ENCODE peak calls at places on chromosome 4, in five cellular contexts. S is anterior cingulate cortex; O is activated naive CD8-positive, alpha-beta T cell treated with anti-CD3 and anti-CD28 coated beads, Interleukin-2, amount 50 U/mL, for 24 hours; J is stimulated activated CD8-positive, alpha-beta memory T cell treated with anti-CD3 and anti-CD28 coated beads, Interleukin-7, amount 100 ng/mL, for 24 hours; P is MV-4-11. T is an unnamed sample.

GRCh38 chr4:98657531-98658286 is 702 bp downstream of the TSPAN5 start:
- DNase-seq in S (peak; percentile 57), O (peak; percentile 55), J (peak; percentile 6), P (no peak), T (peak; percentile 78)

GRCh38 chr4:6371271-6371670 is 101.1 kb downstream of the PPP2R2C start:
- DNase-seq in S (no peak), O (no peak), J (no peak), P (no peak), T (no peak)

GRCh38 chr4:102625232-102625930 is 124.2 kb downstream of the NFKB1 start:
- DNase-seq in S (no peak), O (peak; percentile 65), J (no peak), P (peak; percentile 50), T (peak; percentile 13)

GRCh38 chr4:158938462-158939044 is 164.3 kb upstream of the RAPGEF2 start:
- DNase-seq in S (no peak), O (no peak), J (no peak), P (no peak), T (peak; percentile 91)

GRCh38 chr4:21697583-21697982 is 251.0 kb downstream of the KCNIP4 start:
- DNase-seq in S (no peak), O (no peak), J (no peak), P (no peak), T (no peak)

GRCh38 chr4:169351860-169352259 is 81.1 kb upstream of the SH3RF1 start:
- DNase-seq in S (no peak), O (no peak), J (no peak), P (no peak), T (peak; percentile 20)

GRCh38 chr4:7132249-7132648 is 60.1 kb upstream of the SORCS2 start:
- DNase-seq in S (no peak), O (no peak), J (no peak), P (no peak), T (no peak)

GRCh38 chr4:21012851-21013331 is 312.6 kb downstream of the PACRGL start:
- DNase-seq in S (no peak), O (no peak), J (no peak), P (no peak), T (no peak)

GRCh38 chr4:1318488-1319213 is 28.4 kb upstream of the UVSSA start:
- DNase-seq in S (no peak), O (peak; percentile 46), J (no peak), P (no peak), T (no peak)

GRCh38 chr4:77089880-77090279 is 14.1 kb upstream of the CCNI start:
- DNase-seq in S (no peak), O (no peak), J (no peak), P (no peak), T (no peak)

GRCh38 chr4:7842384-7843279 is 97.0 kb downstream of the AFAP1 start:
- DNase-seq in S (no peak), O (no peak), J (no peak), P (no peak), T (no peak)

GRCh38 chr4:31467781-31468180 is 747.6 kb downstream of the PCDH7 start:
- DNase-seq in S (no peak), O (no peak), J (no peak), P (no peak), T (no peak)

GRCh38 chr4:107800686-107801085 is 24.0 kb upstream of the SGMS2 start:
- DNase-seq in S (no peak), O (no peak), J (no peak), P (peak; percentile 16), T (no peak)

GRCh38 chr4:173794662-173795061 is 264.6 kb upstream of the HAND2 start:
- DNase-seq in S (no peak), O (no peak), J (no peak), P (peak; percentile 55), T (no peak)

GRCh38 chr4:71941001-71941400 is 90.8 kb upstream of the NPFFR2 start:
- DNase-seq in S (no peak), O (no peak), J (no peak), P (no peak), T (no peak)

GRCh38 chr4:14865804-14866203 is 136.5 kb upstream of the CPEB2 start:
- DNase-seq in S (no peak), O (no peak), J (no peak), P (no peak), T (no peak)

GRCh38 chr4:107818301-107818910 is 6.3 kb upstream of the SGMS2 start:
- DNase-seq in S (no peak), O (no peak), J (no peak), P (peak; percentile 68), T (no peak)

GRCh38 chr4:89799071-89799470 is 37.9 kb downstream of the SNCA start:
- DNase-seq in S (no peak), O (no peak), J (no peak), P (no peak), T (no peak)

GRCh38 chr4:115376866-115377265 is 263.4 kb upstream of the NDST4 start:
- DNase-seq in S (no peak), O (no peak), J (no peak), P (no peak), T (no peak)

GRCh38 chr4:149708513-149709175 is 107.0 kb downstream of the IQCM start:
- DNase-seq in S (no peak), O (no peak), J (no peak), P (no peak), T (no peak)

GRCh38 chr4:153267915-153268694 is 63.9 kb downstream of the TRIM2 start:
- DNase-seq in S (no peak), O (no peak), J (no peak), P (no peak), T (no peak)

GRCh38 chr4:140116442-140117104 is 37.4 kb downstream of the MAML3 start:
- DNase-seq in S (no peak), O (peak; percentile 35), J (no peak), P (peak; percentile 82), T (no peak)

GRCh38 chr4:100588076-100588475 is 70.3 kb upstream of the EMCN start:
- DNase-seq in S (no peak), O (no peak), J (no peak), P (no peak), T (no peak)

GRCh38 chr4:90852232-90852631 is 725.0 kb downstream of the CCSER1 start:
- DNase-seq in S (no peak), O (no peak), J (no peak), P (no peak), T (no peak)

GRCh38 chr4:142801966-142802365 is 44.1 kb downstream of the INPP4B start:
- DNase-seq in S (no peak), O (no peak), J (no peak), P (no peak), T (no peak)

GRCh38 chr4:16858275-16858752 is 40.1 kb downstream of the LDB2 start:
- DNase-seq in S (no peak), O (no peak), J (no peak), P (no peak), T (no peak)

GRCh38 chr4:42048394-42048793 is 58.1 kb downstream of the SLC30A9 start:
- DNase-seq in S (no peak), O (no peak), J (no peak), P (no peak), T (no peak)

GRCh38 chr4:111754003-111754402 is 391.3 kb upstream of the FAM241A start:
- DNase-seq in S (no peak), O (no peak), J (no peak), P (no peak), T (no peak)

GRCh38 chr4:185685804-185686203 is 126.2 kb downstream of the SORBS2 start:
- DNase-seq in S (no peak), O (no peak), J (no peak), P (no peak), T (no peak)

GRCh38 chr4:61294001-61294400 is 93.9 kb downstream of the ADGRL3 start:
- DNase-seq in S (no peak), O (no peak), J (no peak), P (no peak), T (no peak)